ENCODE peak calls at places on chromosome 15, in five cellular contexts. One of them, this sample, is unnamed.
A peak's percentile ranks its signal among the peaks of the same experiment; 100 is the strongest.

GRCh38 chr15:85837011-85837433 is 42.3 kb upstream of the KLHL25 start:
- DNase-seq in SK-N-SH: no peak
- DNase-seq in GM12878: no peak
- DNase-seq in K562: no peak
- DNase-seq in HepG2: peak; percentile 84
- DNase-seq in this sample: no peak

GRCh38 chr15:75696854-75697259 is 15.8 kb downstream of the CSPG4 start:
- DNase-seq in GM12878: no peak
- DNase-seq in HepG2: no peak
- DNase-seq in K562: no peak
- DNase-seq in SK-N-SH: peak; percentile 76
- DNase-seq in this sample: no peak

GRCh38 chr15:70406624-70407390 is 309.1 kb upstream of the TLE3 start:
- DNase-seq in HepG2: no peak
- DNase-seq in K562: no peak
- DNase-seq in GM12878: no peak
- DNase-seq in SK-N-SH: no peak
- DNase-seq in this sample: no peak

GRCh38 chr15:94255540-94255939 is 24.2 kb downstream of the MCTP2 start:
- DNase-seq in K562: no peak
- DNase-seq in GM12878: no peak
- DNase-seq in SK-N-SH: no peak
- DNase-seq in HepG2: peak; percentile 79
- DNase-seq in this sample: no peak

GRCh38 chr15:80567721-80568157 is 127.4 kb upstream of the ABHD17C start:
- DNase-seq in HepG2: peak; percentile 72
- DNase-seq in GM12878: no peak
- DNase-seq in K562: peak; percentile 22
- DNase-seq in SK-N-SH: peak; percentile 80
- DNase-seq in this sample: peak; percentile 72

GRCh38 chr15:55770808-55771207 is 27.9 kb upstream of the PRTG start:
- DNase-seq in GM12878: no peak
- DNase-seq in K562: no peak
- DNase-seq in HepG2: no peak
- DNase-seq in SK-N-SH: peak; percentile 56
- DNase-seq in this sample: no peak

GRCh38 chr15:88337993-88338392 is 81.5 kb upstream of the NTRK3 start:
- DNase-seq in HepG2: no peak
- DNase-seq in GM12878: no peak
- DNase-seq in SK-N-SH: no peak
- DNase-seq in K562: no peak
- DNase-seq in this sample: no peak

GRCh38 chr15:23038741-23039150 is 623 bp downstream of the TUBGCP5 start:
- DNase-seq in K562: no peak
- DNase-seq in HepG2: peak; percentile 24
- DNase-seq in GM12878: no peak
- DNase-seq in SK-N-SH: no peak
- DNase-seq in this sample: no peak

GRCh38 chr15:32766101-32766500 is 48.3 kb downstream of the GREM1 start:
- DNase-seq in GM12878: no peak
- DNase-seq in SK-N-SH: no peak
- DNase-seq in HepG2: no peak
- DNase-seq in K562: no peak
- DNase-seq in this sample: no peak

GRCh38 chr15:65824031-65824743 is 32.1 kb upstream of the DENND4A start:
- DNase-seq in K562: peak; percentile 58
- DNase-seq in HepG2: peak; percentile 81
- DNase-seq in GM12878: no peak
- DNase-seq in SK-N-SH: peak; percentile 71
- DNase-seq in this sample: peak; percentile 58

GRCh38 chr15:85044251-85044853 is 62.7 kb downstream of the PDE8A start:
- DNase-seq in HepG2: peak; percentile 63
- DNase-seq in K562: peak; percentile 46
- DNase-seq in GM12878: peak; percentile 44
- DNase-seq in SK-N-SH: peak; percentile 39
- DNase-seq in this sample: peak; percentile 28

GRCh38 chr15:91385301-91385700 is 285.2 kb downstream of the SV2B start:
- DNase-seq in K562: no peak
- DNase-seq in HepG2: no peak
- DNase-seq in GM12878: no peak
- DNase-seq in SK-N-SH: no peak
- DNase-seq in this sample: no peak

GRCh38 chr15:73753250-73754130 is at the start of gene INSYN1:
- DNase-seq in SK-N-SH: peak; percentile 80
- DNase-seq in HepG2: no peak
- DNase-seq in K562: no peak
- DNase-seq in GM12878: no peak
- DNase-seq in this sample: no peak

GRCh38 chr15:66751579-66751978 is 49.5 kb downstream of the SMAD6 start:
- DNase-seq in SK-N-SH: no peak
- DNase-seq in HepG2: peak; percentile 60
- DNase-seq in K562: no peak
- DNase-seq in GM12878: no peak
- DNase-seq in this sample: peak; percentile 72

GRCh38 chr15:35713733-35714132 is 167.8 kb upstream of the DPH6 start:
- DNase-seq in K562: no peak
- DNase-seq in HepG2: no peak
- DNase-seq in SK-N-SH: no peak
- DNase-seq in GM12878: no peak
- DNase-seq in this sample: peak; percentile 6

GRCh38 chr15:70160267-70160666 is 62.5 kb upstream of the TLE3 start:
- DNase-seq in HepG2: no peak
- DNase-seq in K562: no peak
- DNase-seq in SK-N-SH: no peak
- DNase-seq in GM12878: no peak
- DNase-seq in this sample: no peak

GRCh38 chr15:45022871-45023658 is at the start of gene SORD:
- DNase-seq in K562: peak; percentile 99
- DNase-seq in SK-N-SH: peak; percentile 99
- DNase-seq in HepG2: peak; percentile 86
- DNase-seq in GM12878: no peak
- DNase-seq in this sample: peak; percentile 68

GRCh38 chr15:78207641-78208340 is 26.6 kb downstream of the ACSBG1 start:
- DNase-seq in GM12878: no peak
- DNase-seq in HepG2: no peak
- DNase-seq in K562: no peak
- DNase-seq in SK-N-SH: no peak
- DNase-seq in this sample: no peak

GRCh38 chr15:60656491-60657284 is 177.7 kb upstream of the ICE2 start:
- DNase-seq in SK-N-SH: no peak
- DNase-seq in HepG2: no peak
- DNase-seq in K562: no peak
- DNase-seq in GM12878: no peak
- DNase-seq in this sample: no peak

GRCh38 chr15:80585544-80586018 is 109.5 kb upstream of the ABHD17C start:
- DNase-seq in GM12878: no peak
- DNase-seq in HepG2: no peak
- DNase-seq in K562: no peak
- DNase-seq in SK-N-SH: no peak
- DNase-seq in this sample: peak; percentile 31

GRCh38 chr15:64536244-64536836 is 76.0 kb downstream of the ZNF609 start:
- DNase-seq in GM12878: no peak
- DNase-seq in K562: no peak
- DNase-seq in SK-N-SH: no peak
- DNase-seq in HepG2: peak; percentile 85
- DNase-seq in this sample: peak; percentile 79

DNA sequence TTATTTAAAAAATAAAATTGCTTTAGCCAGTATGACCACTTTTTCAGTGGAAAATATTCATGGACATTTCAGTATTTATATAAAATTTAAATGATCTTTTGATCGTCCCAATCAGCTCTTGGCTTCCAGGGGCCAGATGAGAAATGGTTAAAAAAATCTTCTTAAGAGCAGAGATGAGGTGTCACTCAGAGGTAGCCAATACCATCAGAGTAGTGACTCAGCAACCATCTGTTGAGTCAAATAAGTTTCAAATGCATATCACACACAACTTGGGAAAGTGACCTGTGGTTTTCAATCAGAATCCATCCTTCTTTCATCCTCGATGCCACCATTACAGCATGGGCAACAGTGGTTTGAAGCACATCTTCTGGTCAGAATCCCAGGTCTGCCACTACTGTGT is 958.8 kb upstream of the NR2F2 start:
- DNase-seq in HepG2: no peak
- DNase-seq in K562: no peak
- DNase-seq in GM12878: no peak
- DNase-seq in SK-N-SH: no peak
- DNase-seq in this sample: no peak
- TF ChIP-seq YY1 in HepG2: no peak
- TF ChIP-seq YY1 in K562: no peak
- TF ChIP-seq YY1 in GM12878: no peak
- TF ChIP-seq YY1 in SK-N-SH: no peak
- TF ChIP-seq YY1 in this sample: no peak

GRCh38 chr15:100125627-100126231 is 216.0 kb downstream of the ADAMTS17 start:
- DNase-seq in K562: no peak
- DNase-seq in SK-N-SH: no peak
- DNase-seq in HepG2: no peak
- DNase-seq in GM12878: no peak
- DNase-seq in this sample: no peak

GRCh38 chr15:100124361-100124760 is 217.4 kb downstream of the ADAMTS17 start:
- DNase-seq in SK-N-SH: no peak
- DNase-seq in HepG2: no peak
- DNase-seq in K562: no peak
- DNase-seq in GM12878: no peak
- DNase-seq in this sample: no peak

GRCh38 chr15:100121285-100121684 is 220.5 kb downstream of the ADAMTS17 start:
- DNase-seq in SK-N-SH: no peak
- DNase-seq in HepG2: no peak
- DNase-seq in K562: no peak
- DNase-seq in GM12878: no peak
- DNase-seq in this sample: no peak

GRCh38 chr15:100123611-100124010 is 218.2 kb downstream of the ADAMTS17 start:
- DNase-seq in K562: no peak
- DNase-seq in HepG2: no peak
- DNase-seq in GM12878: no peak
- DNase-seq in SK-N-SH: no peak
- DNase-seq in this sample: no peak

GRCh38 chr15:100124936-100125626 is 216.7 kb downstream of the ADAMTS17 start:
- DNase-seq in GM12878: no peak
- DNase-seq in HepG2: no peak
- DNase-seq in SK-N-SH: no peak
- DNase-seq in K562: no peak
- DNase-seq in this sample: no peak
- TF ChIP-seq REST in GM12878: no peak
- TF ChIP-seq REST in HepG2: no peak
- TF ChIP-seq REST in SK-N-SH: no peak
- TF ChIP-seq REST in K562: no peak
- TF ChIP-seq REST in this sample: no peak

DNA sequence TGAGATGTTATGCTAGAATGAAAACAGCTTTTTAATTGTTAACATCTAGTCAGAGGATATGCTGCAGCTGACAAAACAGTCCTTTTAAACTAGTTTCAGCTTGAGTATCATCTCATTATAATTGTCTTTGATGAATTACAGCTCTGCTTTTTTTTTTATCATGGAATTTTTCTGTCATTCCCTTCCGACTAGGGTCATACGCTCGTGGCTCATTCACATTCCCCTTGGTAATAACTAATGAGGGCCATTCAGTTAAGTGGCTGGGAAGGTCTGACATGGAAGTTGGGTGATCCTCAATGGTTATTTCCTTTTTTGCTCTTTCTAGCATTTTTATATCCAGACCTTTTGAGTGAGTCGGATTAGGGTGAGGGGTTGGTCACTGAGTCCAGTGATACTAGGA is 77.0 kb downstream of the PGPEP1L start:
- DNase-seq in K562: no peak
- DNase-seq in GM12878: no peak
- DNase-seq in SK-N-SH: no peak
- DNase-seq in HepG2: no peak
- DNase-seq in this sample: no peak
- TF ChIP-seq YY1 in K562: no peak
- TF ChIP-seq YY1 in GM12878: no peak
- TF ChIP-seq YY1 in SK-N-SH: no peak
- TF ChIP-seq YY1 in HepG2: no peak
- TF ChIP-seq YY1 in this sample: no peak

DNA sequence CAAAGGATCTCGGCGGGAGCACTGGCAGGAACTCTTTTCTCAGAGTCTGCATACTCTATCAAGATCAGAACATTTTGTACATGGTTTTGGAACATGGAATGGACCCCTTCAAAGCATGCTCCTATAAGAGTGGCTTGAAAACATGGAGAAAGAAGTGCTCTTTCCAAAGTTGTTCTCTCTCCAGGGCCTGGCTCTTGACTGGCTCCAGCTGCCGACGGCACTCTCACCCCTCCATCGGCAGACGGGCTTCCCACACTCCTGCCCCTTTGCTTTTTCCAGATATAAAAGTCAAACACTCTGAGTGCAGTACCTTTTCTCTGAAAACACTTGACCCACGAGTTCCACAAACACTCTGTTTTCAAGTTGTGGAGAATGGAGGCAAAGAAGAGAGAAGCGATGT is 72.5 kb upstream of the ONECUT1 start:
- DNase-seq in HepG2: no peak
- DNase-seq in GM12878: no peak
- DNase-seq in K562: no peak
- DNase-seq in SK-N-SH: no peak
- DNase-seq in this sample: no peak
- TF ChIP-seq REST in HepG2: no peak
- TF ChIP-seq REST in GM12878: no peak
- TF ChIP-seq REST in K562: no peak
- TF ChIP-seq REST in SK-N-SH: no peak
- TF ChIP-seq REST in this sample: no peak

GRCh38 chr15:90105521-90105920 is 3.3 kb upstream of the IDH2 start:
- DNase-seq in K562: no peak
- DNase-seq in GM12878: no peak
- DNase-seq in SK-N-SH: no peak
- DNase-seq in HepG2: no peak
- DNase-seq in this sample: no peak

GRCh38 chr15:90104551-90104950 is 2.3 kb upstream of the IDH2 start:
- DNase-seq in K562: no peak
- DNase-seq in HepG2: no peak
- DNase-seq in GM12878: no peak
- DNase-seq in SK-N-SH: no peak
- DNase-seq in this sample: no peak

GRCh38 chr15:90101969-90102890 is at the start of gene IDH2:
- DNase-seq in SK-N-SH: peak; percentile 98
- DNase-seq in GM12878: no peak
- DNase-seq in HepG2: peak; percentile 48
- DNase-seq in K562: peak; percentile 98
- DNase-seq in this sample: peak; percentile 38

GRCh38 chr15:90103669-90104329 is 1.5 kb upstream of the IDH2 start:
- DNase-seq in K562: no peak
- DNase-seq in GM12878: no peak
- DNase-seq in SK-N-SH: no peak
- DNase-seq in HepG2: peak; percentile 60
- DNase-seq in this sample: no peak

DNA sequence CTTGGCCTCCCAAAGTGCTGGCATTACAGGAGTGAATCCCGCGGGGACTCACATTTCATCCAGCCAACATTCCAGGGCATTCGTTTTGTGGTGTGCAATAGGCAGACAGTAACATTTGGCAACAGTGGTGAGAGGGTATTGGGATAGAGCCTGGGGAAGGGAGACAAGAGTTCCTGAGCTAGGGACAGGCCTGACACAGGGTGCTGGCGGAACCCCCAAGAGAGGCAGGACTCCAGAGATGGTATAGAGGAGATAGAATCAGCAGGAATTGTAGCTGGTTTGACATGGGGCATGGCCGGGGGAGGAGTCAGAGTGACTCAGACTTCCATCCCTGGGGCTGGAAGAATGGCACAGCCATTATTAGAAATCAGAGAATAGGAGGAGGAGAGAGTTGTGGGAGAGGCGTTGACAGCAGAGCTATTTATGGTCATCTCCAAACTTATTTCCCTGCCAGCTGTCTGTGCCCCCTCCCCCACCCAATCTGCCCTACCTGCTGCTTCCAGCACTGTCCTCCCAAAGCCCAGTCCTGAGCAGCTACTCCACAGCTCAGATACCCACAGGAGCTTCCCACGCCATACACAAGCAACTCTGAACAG is 4.4 kb upstream of the IDH2 start:
- DNase-seq in K562: no peak
- DNase-seq in HepG2: no peak
- DNase-seq in SK-N-SH: peak; percentile 71
- DNase-seq in GM12878: no peak
- DNase-seq in this sample: no peak
- TF ChIP-seq YY1 in K562: no peak
- TF ChIP-seq YY1 in HepG2: no peak
- TF ChIP-seq YY1 in SK-N-SH: peak; percentile 28
- TF ChIP-seq YY1 in GM12878: no peak
- TF ChIP-seq YY1 in this sample: no peak

This sample was measured in HCT116.